ENCODE peak calls at places on chromosome 6, in four cellular contexts. T is mammary epithelial cell, L is ascending aorta, P is mucosa of gallbladder. I is an unnamed sample.

GRCh38 chr6:124495316-124496176 is 466.7 kb upstream of the RNF217 start:
- DNase-seq in T (no peak), L (no peak), P (no peak), I (no peak)

GRCh38 chr6:52696418-52696817 is 25.5 kb downstream of the TMEM14A start:
- DNase-seq in T (no peak), L (no peak), P (no peak), I (no peak)

GRCh38 chr6:137829641-137830083 is 37.4 kb upstream of the TNFAIP3 start:
- DNase-seq in T (peak; percentile 79), L (no peak), P (no peak), I (no peak)

GRCh38 chr6:127749095-127749494 is 151.8 kb downstream of the THEMIS start:
- DNase-seq in T (no peak), L (no peak), P (no peak), I (no peak)

GRCh38 chr6:54204921-54205511 is 93.8 kb downstream of the MLIP start:
- DNase-seq in T (no peak), L (no peak), P (no peak), I (no peak)

GRCh38 chr6:117077300-117077699 is 188.1 kb upstream of the VGLL2 start:
- DNase-seq in T (no peak), L (no peak), P (no peak), I (no peak)

GRCh38 chr6:113732384-113732966 is 124.7 kb upstream of the MARCKS start:
- DNase-seq in T (no peak), L (no peak), P (no peak), I (no peak)

GRCh38 chr6:26420607-26421235 is 18.6 kb downstream of the BTN3A1 start:
- DNase-seq in T (peak; percentile 9), L (no peak), P (peak; percentile 17), I (no peak)

GRCh38 chr6:134379086-134379485 is 61.2 kb upstream of the SGK1 start:
- DNase-seq in T (peak; percentile 97), L (no peak), P (peak; percentile 80), I (no peak)

GRCh38 chr6:33696538-33697518 is 14.7 kb downstream of the UQCC2 start:
- DNase-seq in T (peak; percentile 31), L (no peak), P (peak; percentile 32), I (no peak)